ENCODE peak calls at places on chromosome 18, in nine cellular contexts. U is endodermal cell, S is psoas muscle, Z is GM13977, N is kidney tubule cell, D is NCI-H1092 treated with DMSO at 0.1 percent for 48 hours, R is stomach, F is T-cell, E is EH. O is an unnamed sample.

GRCh38 chr18:45628979-45629958 is 14.0 kb downstream of the SLC14A2 start:
- DNase-seq in U (peak; percentile 41), N (peak; percentile 77), S (no peak), Z (no peak), D (no peak), F (no peak), E (peak; percentile 68), R (no peak), O (no peak)

GRCh38 chr18:6509417-6510198 is 94.9 kb upstream of the L3MBTL4 start:
- DNase-seq in S (no peak), U (no peak), E (peak; percentile 39), F (no peak), N (no peak), Z (no peak), R (no peak), D (no peak), O (no peak)

GRCh38 chr18:26429535-26429934 is 118.8 kb downstream of the KCTD1 start:
- DNase-seq in D (no peak), S (no peak), F (no peak), R (no peak), N (peak; percentile 87), Z (no peak), E (peak; percentile 88), U (no peak), O (no peak)

GRCh38 chr18:5464241-5464640 is 79.6 kb downstream of the EPB41L3 start:
- DNase-seq in U (no peak), E (peak; percentile 6), Z (no peak), S (no peak), N (peak; percentile 37), D (no peak), R (no peak), F (no peak), O (no peak)

GRCh38 chr18:35730738-35731370 is 149.3 kb downstream of the GALNT1 start:
- DNase-seq in F (no peak), N (peak; percentile 52), S (no peak), Z (no peak), D (no peak), U (no peak), R (no peak), E (no peak), O (no peak)

GRCh38 chr18:11178951-11179549 is 29.7 kb upstream of the PIEZO2 start:
- DNase-seq in Z (no peak), F (no peak), N (no peak), D (no peak), E (peak; percentile 44), R (no peak), S (peak; percentile 76), U (no peak), O (no peak)

GRCh38 chr18:48546411-48546810 is 7.6 kb downstream of the CTIF start:
- DNase-seq in Z (no peak), D (no peak), E (peak; percentile 71), U (peak; percentile 59), F (no peak), N (peak; percentile 55), S (no peak), R (no peak), O (no peak)

GRCh38 chr18:12324991-12325725 is 17.1 kb downstream of the TUBB6 start:
- DNase-seq in U (no peak), S (no peak), N (no peak), D (no peak), R (no peak), Z (no peak), F (no peak), E (no peak), O (no peak)

GRCh38 chr18:47287911-47288635 is 36.6 kb upstream of the SKOR2 start:
- DNase-seq in F (no peak), S (no peak), R (no peak), D (no peak), U (no peak), Z (no peak), N (no peak), E (no peak), O (no peak)

GRCh38 chr18:1006965-1007364 is 102.3 kb downstream of the ADCYAP1 start:
- DNase-seq in S (no peak), U (no peak), N (no peak), Z (no peak), R (no peak), F (no peak), D (no peak), E (no peak), O (no peak)

GRCh38 chr18:50816767-50817166 is 3.0 kb downstream of the MRO start:
- DNase-seq in F (no peak), U (no peak), N (peak; percentile 73), E (no peak), Z (no peak), R (no peak), D (no peak), S (no peak), O (no peak)

GRCh38 chr18:36493349-36494281 is 196.1 kb downstream of the FHOD3 start:
- DNase-seq in E (peak; percentile 27), S (peak; percentile 50), F (no peak), U (peak; percentile 72), D (peak; percentile 34), N (peak; percentile 71), Z (no peak), R (no peak), O (no peak)

O was measured in activated T-helper 2 cell treated with anti-CD3 and anti-CD28 coated beads, Interferon-gamma antibody, Interleukin-2, Interleukin-4, amounts not matched to agents 10 μg/mL and 5 μg/mL and 100 μg/mL, durations not matched to agents 14 hours and 24 hours and 36 hours.